ENCODE peak calls at places on chromosome 18, in ten cellular contexts. K is CD8-positive, alpha-beta memory T cell; X is PC-9; G is ascending aorta; W is heart right ventricle; C is PC-3; M is NT2/D1; E is ovary; R is Caco-2; P is right lobe of liver. T is an unnamed sample.

GRCh38 chr18:47986724-47987455 is 56.4 kb upstream of the SMAD2 start:
- DNase-seq in R (no peak), K (no peak), X (no peak), E (no peak), P (no peak), M (no peak), W (no peak), G (no peak), C (peak; percentile 7), T (no peak)

GRCh38 chr18:9094307-9095226 is 7.9 kb upstream of the NDUFV2 start:
- DNase-seq in M (no peak), R (peak; percentile 25), X (peak; percentile 84), G (no peak), K (no peak), W (no peak), P (no peak), E (no peak), C (peak; percentile 84), T (no peak)

GRCh38 chr18:79988079-79988924 is at the start of gene TXNL4A:
- DNase-seq in C (peak; percentile 92), E (peak; percentile 86), G (peak; percentile 91), P (peak; percentile 90), K (peak; percentile 85), W (peak; percentile 88), R (peak; percentile 69), M (no peak), X (peak; percentile 66), T (peak; percentile 94)

GRCh38 chr18:48328473-48329205 is 80.5 kb downstream of the ZBTB7C start:
- DNase-seq in P (no peak), W (no peak), C (peak; percentile 6), K (no peak), E (no peak), X (no peak), R (no peak), G (no peak), M (no peak), T (no peak)

GRCh38 chr18:31648966-31649429 is 35.4 kb downstream of the B4GALT6 start:
- DNase-seq in R (peak; percentile 61), C (peak; percentile 83), K (no peak), E (no peak), G (no peak), P (no peak), X (peak; percentile 90), W (no peak), M (no peak), T (no peak)

GRCh38 chr18:48441405-48441881 is 32.3 kb upstream of the ZBTB7C start:
- DNase-seq in E (peak; percentile 56), K (no peak), W (peak; percentile 54), G (peak; percentile 92), C (no peak), R (no peak), P (no peak), M (no peak), X (no peak), T (no peak)

GRCh38 chr18:23871410-23871809 is 143.1 kb upstream of the TTC39C start:
- DNase-seq in R (no peak), G (no peak), C (peak; percentile 89), X (no peak), E (no peak), M (no peak), P (no peak), K (peak; percentile 83), W (peak; percentile 43), T (no peak)

GRCh38 chr18:7987284-7987976 is 420.3 kb downstream of the PTPRM start:
- DNase-seq in E (no peak), P (no peak), M (no peak), C (peak; percentile 59), G (no peak), R (no peak), K (no peak), W (no peak), X (no peak), T (no peak)

GRCh38 chr18:59852548-59852947 is 47.2 kb upstream of the PMAIP1 start:
- DNase-seq in C (no peak), P (no peak), R (no peak), K (no peak), X (no peak), E (no peak), G (no peak), W (no peak), M (no peak), T (no peak)

GRCh38 chr18:42348722-42349121 is 393.7 kb downstream of the PIK3C3 start:
- DNase-seq in G (no peak), E (no peak), C (no peak), K (no peak), P (peak; percentile 78), R (no peak), W (no peak), X (no peak), M (no peak), T (no peak)

GRCh38 chr18:39604836-39605235 is 2039.2 kb upstream of the CELF4 start:
- DNase-seq in R (no peak), W (no peak), E (no peak), C (peak; percentile 3), K (no peak), G (no peak), P (no peak), M (no peak), X (no peak), T (no peak)

GRCh38 chr18:43017622-43018021 is 97.9 kb downstream of the RIT2 start:
- DNase-seq in G (no peak), K (no peak), W (no peak), R (no peak), E (no peak), M (no peak), C (no peak), X (no peak), P (no peak), T (no peak)

GRCh38 chr18:35430721-35431441 is 53.7 kb upstream of the ZNF396 start:
- DNase-seq in G (no peak), M (no peak), K (no peak), R (no peak), X (no peak), E (no peak), P (no peak), C (peak; percentile 47), W (no peak), T (no peak)

GRCh38 chr18:31658670-31659573 is 25.5 kb downstream of the B4GALT6 start:
- DNase-seq in W (no peak), C (peak; percentile 23), E (no peak), M (no peak), X (no peak), G (no peak), R (no peak), K (no peak), P (no peak), T (no peak)

GRCh38 chr18:45954070-45954712 is 12.9 kb downstream of the EPG5 start:
- DNase-seq in W (no peak), R (no peak), E (no peak), X (peak; percentile 63), P (no peak), M (no peak), C (peak; percentile 77), K (no peak), G (no peak), T (no peak)

GRCh38 chr18:13614318-13614643 is 112.1 kb downstream of the FAM210A start:
- DNase-seq in P (no peak), G (no peak), K (no peak), C (no peak), R (no peak), E (no peak), W (no peak), X (no peak), M (no peak), T (no peak)
- H3K36me3 ChIP-seq in P (no peaks in the 10 kb centered on the region), G (no peaks in the 10 kb centered on the region), K (no peaks in the 10 kb centered on the region), C (no peaks in the 10 kb centered on the region), R (no peaks in the 10 kb centered on the region), E (no peaks in the 10 kb centered on the region), W (no peaks in the 10 kb centered on the region), X (no peaks in the 10 kb centered on the region), M (no peaks in the 10 kb centered on the region), T (no peaks in the 10 kb centered on the region)

GRCh38 chr18:12441475-12442035 is 33.8 kb downstream of the PRELID3A start:
- DNase-seq in C (no peak), P (no peak), M (no peak), E (no peak), G (no peak), X (no peak), R (no peak), K (no peak), W (no peak), T (no peak)

GRCh38 chr18:12434541-12434929 is 26.8 kb downstream of the PRELID3A start:
- DNase-seq in P (no peak), R (no peak), M (no peak), X (no peak), K (no peak), G (no peak), W (no peak), E (no peak), C (no peak), T (no peak)

GRCh38 chr18:12435867-12436266 is 28.1 kb downstream of the PRELID3A start:
- DNase-seq in G (no peak), C (no peak), P (no peak), W (no peak), R (no peak), E (no peak), M (no peak), K (no peak), X (no peak), T (no peak)

GRCh38 chr18:12433829-12434540 is 26.3 kb downstream of the PRELID3A start:
- DNase-seq in C (no peak), E (no peak), P (no peak), M (no peak), R (no peak), G (no peak), X (no peak), K (no peak), W (no peak), T (no peak)

GRCh38 chr18:12438257-12438656 is 30.5 kb downstream of the PRELID3A start:
- DNase-seq in C (no peak), P (no peak), M (no peak), K (no peak), W (no peak), E (no peak), R (no peak), G (no peak), X (no peak), T (no peak)
- H3K36me3 ChIP-seq in C (no peaks in the 10 kb centered on the region), P (no peaks in the 10 kb centered on the region), M (peaks cover 12% of the 10 kb centered on the region), K (no peaks in the 10 kb centered on the region), W (no peaks in the 10 kb centered on the region), E (no peaks in the 10 kb centered on the region), R (no peaks in the 10 kb centered on the region), G (peaks cover 16% of the 10 kb centered on the region), X (no peaks in the 10 kb centered on the region), T (no peaks in the 10 kb centered on the region)

DNA sequence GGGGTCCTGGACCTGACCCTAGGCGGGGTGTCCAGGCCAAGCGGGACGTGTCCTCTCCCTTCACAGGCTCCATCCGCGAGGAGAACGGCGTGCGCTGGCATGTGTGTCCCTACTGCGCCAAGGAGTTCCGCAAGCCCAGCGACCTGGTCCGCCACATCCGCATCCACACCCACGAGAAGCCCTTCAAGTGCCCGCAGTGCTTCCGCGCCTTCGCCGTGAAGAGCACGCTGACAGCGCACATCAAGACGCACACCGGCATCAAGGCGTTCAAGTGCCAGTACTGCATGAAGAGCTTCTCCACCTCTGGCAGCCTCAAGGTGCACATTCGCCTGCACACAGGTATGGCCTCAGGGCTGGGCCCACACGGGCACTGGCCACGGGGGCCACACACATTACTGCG is 72.6 kb downstream of the ZNF236 start:
- DNase-seq in K (no peak), R (no peak), E (no peak), P (no peak), G (no peak), W (no peak), X (no peak), C (no peak), M (no peak), T (no peak)
- H3K36me3 ChIP-seq in K (peaks cover 32% of the 10 kb centered on the region), R (peaks cover 7% of the 10 kb centered on the region), E (no peaks in the 10 kb centered on the region), P (peaks cover 5% of the 10 kb centered on the region), G (peaks cover 40% of the 10 kb centered on the region), W (peaks cover 33% of the 10 kb centered on the region), X (peaks cover 27% of the 10 kb centered on the region), C (peaks cover 37% of the 10 kb centered on the region), M (peaks cover 54% of the 10 kb centered on the region), T (peaks cover 54% of the 10 kb centered on the region)

GRCh38 chr18:74519320-74520095 is 14.8 kb upstream of the CNDP1 start:
- DNase-seq in E (no peak), M (no peak), W (no peak), R (no peak), X (no peak), K (no peak), P (peak; percentile 39), C (no peak), G (no peak), T (peak; percentile 43)
- H3K36me3 ChIP-seq in E (no peaks in the 10 kb centered on the region), M (peaks cover 71% of the 10 kb centered on the region), W (peaks cover 51% of the 10 kb centered on the region), R (no peaks in the 10 kb centered on the region), X (peaks cover 4% of the 10 kb centered on the region), K (peaks cover 42% of the 10 kb centered on the region), P (peaks cover 7% of the 10 kb centered on the region), C (peaks cover 3% of the 10 kb centered on the region), G (peaks cover 51% of the 10 kb centered on the region), T (peaks cover 71% of the 10 kb centered on the region)